ENCODE peak calls at places on chromosomes 11 and 22, in five cellular contexts. M is NCI-H510A treated with DMSO at 0.1 percent for 48 hours, F is WERI-Rb-1, W is A172, K is IMR-90. U is an unnamed sample.

GRCh38 chr11:87392665-87393064 is 354.9 kb downstream of the TMEM135 start:
- DNase-seq in K (no peak), W (no peak), F (no peak), M (no peak), U (no peak)

GRCh38 chr11:15057352-15057751 is 16.0 kb upstream of the CALCB start:
- DNase-seq in F (no peak), W (no peak), K (no peak), M (no peak), U (no peak)

GRCh38 chr11:66543263-66544107 is 2.4 kb downstream of the ZDHHC24 start:
- DNase-seq in M (no peak), K (peak), W (no peak), F (peak), U (no peak)

GRCh38 chr11:77064648-77065217 is 2.0 kb upstream of the CAPN5 start:
- DNase-seq in K (no peak), M (no peak), W (no peak), F (no peak), U (no peak)

GRCh38 chr22:44746836-44747519 is 5.4 kb upstream of the ARHGAP8 start:
- DNase-seq in M (no peak), W (peak), K (peak), F (no peak), U (no peak)

GRCh38 chr11:65448418-65449196 is 26.0 kb downstream of the NEAT1 start:
- DNase-seq in M (no peak), F (no peak), K (peak), W (peak), U (no peak)

GRCh38 chr11:95055273-95055897 is 6.2 kb downstream of the KDM4F start:
- DNase-seq in M (no peak), F (no peak), K (no peak), W (no peak), U (no peak)

GRCh38 chr11:46690702-46691101 is 9.7 kb downstream of the ARHGAP1 start:
- DNase-seq in M (no peak), K (no peak), F (no peak), W (no peak), U (no peak)

GRCh38 chr11:62144641-62145255 is 20.9 kb downstream of the INCENP start:
- DNase-seq in F (no peak), K (no peak), W (no peak), M (no peak), U (no peak)

GRCh38 chr11:35330924-35331323 is 88.4 kb downstream of the SLC1A2 start:
- DNase-seq in F (no peak), M (no peak), W (no peak), K (no peak), U (no peak)

GRCh38 chr11:128299132-128299726 is 288.1 kb downstream of the ETS1 start:
- DNase-seq in F (peak), K (peak), M (peak), W (no peak), U (peak)

GRCh38 chr11:77406396-77406795 is 67.5 kb downstream of the PAK1 start:
- DNase-seq in M (peak), F (no peak), W (no peak), K (no peak), U (no peak)

GRCh38 chr22:20107471-20107901 is 8.4 kb upstream of the RANBP1 start:
- DNase-seq in F (no peak), M (no peak), W (no peak), K (no peak), U (no peak)

GRCh38 chr11:35357893-35358292 is 61.5 kb downstream of the SLC1A2 start:
- DNase-seq in W (no peak), F (no peak), K (peak), M (no peak), U (no peak)

GRCh38 chr22:25403284-25403606 is 161.2 kb upstream of the GRK3 start:
- DNase-seq in K (peak), W (no peak), M (no peak), F (no peak), U (no peak)

GRCh38 chr11:124402326-124402922 is 3.6 kb upstream of the OR8B3 start:
- DNase-seq in M (no peak), F (peak), W (peak), K (peak), U (peak)

U was measured in amniotic stem cell.